ENCODE peak calls at places on chromosomes 12 and 14, in five cellular contexts. A is A549, B is pancreas, S is AG04450, I is aorta. N is an unnamed sample.

GRCh38 chr14:89489796-89490506 is 72.9 kb upstream of the FOXN3 start:
- DNase-seq in A (no peak), B (no peak), S (no peak), I (no peak), N (no peak)

GRCh38 chr14:95295600-95296376 is 23.9 kb downstream of the CLMN start:
- DNase-seq in A (no peak), B (no peak), S (no peak), I (no peak), N (no peak)

GRCh38 chr12:78864483-78865296 is at the start of gene SYT1:
- DNase-seq in A (peak; percentile 96), B (peak; percentile 58), S (peak; percentile 65), I (peak; percentile 75), N (peak; percentile 83)

GRCh38 chr14:52014601-52015267 is 25.4 kb downstream of the RTRAF start:
- DNase-seq in A (no peak), B (no peak), S (no peak), I (no peak), N (no peak)

GRCh38 chr14:62662811-62663477 is 382.3 kb downstream of the KCNH5 start:
- DNase-seq in A (no peak), B (no peak), S (no peak), I (no peak), N (no peak)

GRCh38 chr14:100774164-100774537 is 47.5 kb downstream of the DLK1 start:
- DNase-seq in A (no peak), B (no peak), S (no peak), I (peak; percentile 64), N (no peak)

GRCh38 chr12:94618995-94619695 is 31.2 kb downstream of the TMCC3 start:
- DNase-seq in A (peak; percentile 27), B (no peak), S (peak; percentile 64), I (no peak), N (no peak)

GRCh38 chr12:66354291-66354690 is 52.0 kb downstream of the HELB start:
- DNase-seq in A (no peak), B (no peak), S (no peak), I (no peak), N (no peak)

GRCh38 chr14:91599966-91600365 is 89.9 kb upstream of the PPP4R3A start:
- DNase-seq in A (no peak), B (no peak), S (no peak), I (no peak), N (no peak)

GRCh38 chr14:63852271-63852816 is 460 bp upstream of the SYNE2 start:
- DNase-seq in A (peak; percentile 29), B (no peak), S (no peak), I (no peak), N (no peak)

GRCh38 chr12:62292761-62293446 is 32.7 kb downstream of the USP15 start:
- DNase-seq in A (no peak), B (no peak), S (no peak), I (no peak), N (no peak)

GRCh38 chr14:93045965-93046695 is 69.6 kb downstream of the ITPK1 start:
- DNase-seq in A (no peak), B (no peak), S (peak; percentile 47), I (no peak), N (no peak)

GRCh38 chr14:102948698-102949061 is 26.2 kb downstream of the AMN start:
- DNase-seq in A (no peak), B (no peak), S (no peak), I (no peak), N (peak; percentile 59)

GRCh38 chr14:21320913-21321312 is 41.0 kb downstream of the RPGRIP1 start:
- DNase-seq in A (no peak), B (no peak), S (no peak), I (no peak), N (no peak)

GRCh38 chr12:49456280-49456679 is 82.5 kb upstream of the KCNH3 start:
- DNase-seq in A (no peak), B (no peak), S (no peak), I (no peak), N (no peak)

GRCh38 chr12:47385587-47385986 is 305.8 kb upstream of the AMIGO2 start:
- DNase-seq in A (no peak), B (no peak), S (no peak), I (no peak), N (no peak)

GRCh38 chr14:70748422-70748821 is 60.9 kb downstream of the MAP3K9 start:
- DNase-seq in A (no peak), B (no peak), S (no peak), I (no peak), N (no peak)

GRCh38 chr14:70741482-70741881 is 67.8 kb downstream of the MAP3K9 start:
- DNase-seq in A (no peak), B (no peak), S (no peak), I (no peak), N (no peak)

GRCh38 chr14:70742316-70742715 is 67.0 kb downstream of the MAP3K9 start:
- DNase-seq in A (no peak), B (no peak), S (no peak), I (no peak), N (no peak)

DNA sequence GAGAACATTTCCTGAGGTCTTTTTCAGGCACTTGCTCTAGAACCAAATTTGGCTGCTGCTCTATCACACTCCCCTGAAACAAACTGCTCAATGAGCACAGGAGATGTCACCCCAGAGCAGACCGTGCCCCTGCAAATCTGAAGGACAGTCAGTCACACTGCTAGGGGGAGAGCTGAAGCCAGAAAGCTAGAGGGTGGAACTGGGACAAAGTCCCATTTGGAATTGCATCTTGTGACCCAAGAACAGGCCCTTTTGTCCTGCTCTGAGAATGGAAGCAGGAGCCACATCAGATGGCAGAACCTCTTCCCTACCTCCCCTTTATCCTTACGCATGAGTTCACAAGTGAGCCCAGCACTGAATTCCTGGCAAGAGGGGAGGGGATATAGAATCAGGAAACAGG is 64.7 kb downstream of the MAP3K9 start:
- DNase-seq in A (no peak), B (no peak), S (no peak), I (no peak), N (no peak)
- H3K27ac ChIP-seq in A (peak overlapping the region; percentile 39), B (no peak overlapping the region), S (no peak overlapping the region), I (no peak overlapping the region), N (no peak overlapping the region)

GRCh38 chr12:6923003-6923732 is 4.6 kb upstream of the ATN1 start:
- DNase-seq in A (no peak), B (no peak), S (no peak), I (peak; percentile 39), N (peak; percentile 32)
- H3K27ac ChIP-seq in A (no peak overlapping the region), B (no peak overlapping the region), S (no peak overlapping the region), I (no peak overlapping the region), N (no peak overlapping the region)

GRCh38 chr14:35821546-35822411 is 4.4 kb upstream of the BRMS1L start:
- DNase-seq in A (peak; percentile 58), B (no peak), S (no peak), I (no peak), N (no peak)
- H3K27ac ChIP-seq in A (no peak overlapping the region), B (no peak overlapping the region), S (no peak overlapping the region), I (no peak overlapping the region), N (no peak overlapping the region)

GRCh38 chr12:10207136-10207535 is 5.5 kb upstream of the GABARAPL1 start:
- DNase-seq in A (no peak), B (no peak), S (no peak), I (no peak), N (no peak)
- H3K27ac ChIP-seq in A (no peak overlapping the region), B (no peak overlapping the region), S (no peak overlapping the region), I (no peak overlapping the region), N (no peak overlapping the region)

GRCh38 chr12:92585106-92585775 is 117.5 kb upstream of the PLEKHG7 start:
- DNase-seq in A (no peak), B (no peak), S (no peak), I (no peak), N (no peak)

GRCh38 chr12:92581579-92581978 is 121.2 kb upstream of the PLEKHG7 start:
- DNase-seq in A (no peak), B (no peak), S (no peak), I (no peak), N (no peak)

GRCh38 chr12:92583910-92584309 is 118.9 kb upstream of the PLEKHG7 start:
- DNase-seq in A (no peak), B (no peak), S (no peak), I (no peak), N (no peak)

GRCh38 chr12:92582466-92582865 is 120.3 kb upstream of the PLEKHG7 start:
- DNase-seq in A (no peak), B (no peak), S (no peak), I (no peak), N (no peak)

DNA sequence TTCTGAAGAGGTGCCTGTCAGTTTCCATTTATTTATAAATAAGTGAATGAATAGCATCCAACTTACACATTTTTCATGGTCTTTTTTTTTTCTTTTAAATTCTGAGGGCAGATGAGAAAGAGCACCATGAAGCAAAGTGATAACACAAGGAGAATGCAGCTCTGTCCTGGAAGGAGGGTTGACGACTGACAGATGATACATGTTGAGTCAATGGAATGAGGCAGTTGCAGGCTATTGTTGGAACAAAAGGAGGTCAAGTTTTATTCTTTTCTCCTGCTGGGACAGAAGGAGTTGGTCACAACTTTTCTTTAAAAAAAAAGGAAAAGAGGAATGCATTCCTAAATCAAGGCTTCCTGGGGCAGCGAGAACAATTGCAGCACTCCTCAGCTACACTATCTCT is 119.9 kb upstream of the PLEKHG7 start:
- DNase-seq in A (no peak), B (no peak), S (no peak), I (no peak), N (no peak)
- H3K27ac ChIP-seq in A (no peak overlapping the region), B (no peak overlapping the region), S (no peak overlapping the region), I (no peak overlapping the region), N (no peak overlapping the region)

DNA sequence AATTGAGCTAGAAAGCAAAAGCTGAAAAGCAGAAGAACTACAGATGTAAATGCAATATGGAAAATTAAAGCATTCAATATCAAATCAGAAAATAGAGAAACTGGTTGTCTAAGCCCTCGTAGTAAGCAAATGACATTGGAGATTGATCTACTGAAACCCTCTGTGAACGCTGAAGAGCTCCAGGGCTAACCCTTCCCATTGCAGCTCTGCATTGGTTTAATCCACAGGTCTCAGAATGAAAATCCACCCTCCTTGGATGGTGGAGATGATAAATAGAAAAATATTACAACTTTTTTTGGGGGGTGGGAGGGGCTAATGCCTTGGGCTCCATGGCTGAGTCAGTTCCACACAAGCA is 40.5 kb downstream of the CORO1C start:
- DNase-seq in A (no peak), B (no peak), S (no peak), I (no peak), N (no peak)
- H3K27ac ChIP-seq in A (peak overlapping the region; percentile 91), B (peak overlapping the region; percentile 63), S (peak overlapping the region; percentile 100), I (peak overlapping the region; percentile 96), N (peak overlapping the region; percentile 93)

GRCh38 chr12:120760349-120761245 is 35.0 kb downstream of the ACADS start:
- DNase-seq in A (no peak), B (no peak), S (no peak), I (no peak), N (no peak)
- H3K27ac ChIP-seq in A (no peak overlapping the region), B (no peak overlapping the region), S (no peak overlapping the region), I (no peak overlapping the region), N (peak overlapping the region; percentile 39)

GRCh38 chr14:41766772-41767171 is 160.1 kb downstream of the LRFN5 start:
- DNase-seq in A (no peak), B (no peak), S (no peak), I (no peak), N (no peak)
- H3K27ac ChIP-seq in A (no peak overlapping the region), B (no peak overlapping the region), S (no peak overlapping the region), I (no peak overlapping the region), N (no peak overlapping the region)